ENCODE peak calls at places on chromosomes 16 and 17, in six cellular contexts. M is NB4, A is astrocyte of the spinal cord, P is foreskin fibroblast, W is breast epithelium, G is pancreas. I is an unnamed sample.

GRCh38 chr17:40340880-40341807 is 23.4 kb downstream of the GJD3 start:
- DNase-seq in P (peak), M (no peak), G (peak), W (peak), A (peak), I (peak)

GRCh38 chr16:57260294-57260929 is 15.4 kb downstream of the ARL2BP start:
- DNase-seq in G (no peak), P (peak), M (peak), W (no peak), A (peak), I (peak)

GRCh38 chr16:4290236-4290830 is 17.5 kb upstream of the TFAP4 start:
- DNase-seq in A (peak), M (peak), W (no peak), G (no peak), P (peak), I (peak)

GRCh38 chr17:51279183-51279582 is 18.8 kb downstream of the UTP18 start:
- DNase-seq in P (no peak), M (no peak), G (no peak), W (no peak), A (no peak), I (no peak)

GRCh38 chr17:66964083-66964771 is at the start of gene CACNG4:
- DNase-seq in A (no peak), G (no peak), P (no peak), W (no peak), M (no peak), I (no peak)

GRCh38 chr16:54542805-54543504 is 256.4 kb upstream of the IRX3 start:
- DNase-seq in W (no peak), P (no peak), M (no peak), G (no peak), A (no peak), I (no peak)

GRCh38 chr16:55297910-55298175 is 26.2 kb upstream of the IRX6 start:
- DNase-seq in G (no peak), P (peak), W (no peak), A (peak), M (no peak), I (no peak)

GRCh38 chr17:50559674-50560184 is 786 bp upstream of the CACNA1G start:
- DNase-seq in W (peak), M (peak), P (peak), A (no peak), G (no peak), I (peak)

GRCh38 chr17:51487947-51488346 is 227.6 kb downstream of the UTP18 start:
- DNase-seq in A (no peak), W (no peak), M (peak), P (no peak), G (no peak), I (peak)

GRCh38 chr17:38534498-38534885 is 71.3 kb downstream of the SRCIN1 start:
- DNase-seq in A (no peak), W (no peak), P (no peak), G (no peak), M (peak), I (no peak)

GRCh38 chr16:50314665-50315064 is 48.3 kb downstream of the ADCY7 start:
- DNase-seq in W (no peak), G (no peak), A (no peak), P (no peak), M (no peak), I (no peak)

GRCh38 chr17:18257747-18258355 is 687 bp downstream of the FLII start:
- DNase-seq in A (peak), W (peak), P (peak), M (peak), G (peak), I (peak)

GRCh38 chr16:84643180-84643583 is 5.1 kb upstream of the KLHL36 start:
- DNase-seq in W (peak), G (peak), M (peak), A (peak), P (peak), I (peak)

GRCh38 chr17:19346351-19347255 is 15.9 kb downstream of the B9D1 start:
- DNase-seq in W (no peak), M (peak), G (no peak), A (peak), P (peak), I (peak)

GRCh38 chr17:40605301-40605700 is 40.0 kb upstream of the CCR7 start:
- DNase-seq in M (no peak), W (no peak), A (no peak), P (no peak), G (no peak), I (no peak)

GRCh38 chr16:56629531-56629930 is 2.9 kb upstream of the MT1M start:
- DNase-seq in M (no peak), A (no peak), P (no peak), G (no peak), W (no peak), I (no peak)

GRCh38 chr16:19186403-19186802 is 18.4 kb downstream of the SYT17 start:
- DNase-seq in G (no peak), P (no peak), W (no peak), A (no peak), M (no peak), I (no peak)

GRCh38 chr16:4272114-4272954 is 489 bp downstream of the TFAP4 start:
- DNase-seq in A (peak), P (peak), M (peak), W (peak), G (peak), I (peak)

GRCh38 chr17:77475012-77475976 is 334.5 kb downstream of the SEC14L1 start:
- DNase-seq in P (peak), G (no peak), M (peak), A (peak), W (no peak), I (peak)

GRCh38 chr16:73285336-73285735 is 237.4 kb upstream of the ZFHX3 start:
- DNase-seq in A (no peak), G (no peak), W (no peak), M (peak), P (no peak), I (no peak)

GRCh38 chr17:53912117-53912516 is 89.4 kb downstream of the KIF2B start:
- DNase-seq in M (no peak), A (no peak), P (no peak), G (no peak), W (no peak), I (no peak)

GRCh38 chr17:4607261-4607731 is 23.0 kb downstream of the SMTNL2 start:
- DNase-seq in W (no peak), G (no peak), A (no peak), P (no peak), M (no peak), I (peak)

GRCh38 chr16:78684655-78685400 is 585.4 kb downstream of the WWOX start:
- DNase-seq in W (no peak), M (no peak), P (peak), G (no peak), A (peak), I (peak)

GRCh38 chr17:1830288-1830687 is 483 bp downstream of the RPA1 start:
- DNase-seq in A (peak), P (peak), W (no peak), M (peak), G (no peak), I (peak)

GRCh38 chr16:69286941-69287713 is 24.0 kb upstream of the VPS4A start:
- DNase-seq in A (peak), M (peak), G (peak), W (no peak), P (peak), I (peak)

GRCh38 chr17:7997186-7997585 is 5.2 kb upstream of the GUCY2D start:
- DNase-seq in A (peak), G (no peak), M (peak), P (peak), W (no peak), I (peak)

GRCh38 chr17:6642592-6642991 is 1.7 kb downstream of the TXNDC17 start:
- DNase-seq in W (no peak), G (no peak), P (peak), A (no peak), M (no peak), I (no peak)

GRCh38 chr16:3149630-3150345 is 15.0 kb downstream of the ZNF213 start:
- DNase-seq in G (peak), M (peak), A (peak), W (peak), P (peak), I (peak)

GRCh38 chr16:3153077-3153368 is 18.2 kb downstream of the ZNF213 start:
- DNase-seq in W (no peak), A (no peak), G (no peak), M (no peak), P (no peak), I (no peak)

GRCh38 chr16:3150346-3151218 is 15.8 kb downstream of the ZNF213 start:
- DNase-seq in M (peak), G (peak), P (peak), A (peak), W (peak), I (peak)

GRCh38 chr16:3152022-3152272 is 17.1 kb downstream of the ZNF213 start:
- DNase-seq in G (no peak), W (no peak), A (no peak), M (no peak), P (no peak), I (no peak)

DNA sequence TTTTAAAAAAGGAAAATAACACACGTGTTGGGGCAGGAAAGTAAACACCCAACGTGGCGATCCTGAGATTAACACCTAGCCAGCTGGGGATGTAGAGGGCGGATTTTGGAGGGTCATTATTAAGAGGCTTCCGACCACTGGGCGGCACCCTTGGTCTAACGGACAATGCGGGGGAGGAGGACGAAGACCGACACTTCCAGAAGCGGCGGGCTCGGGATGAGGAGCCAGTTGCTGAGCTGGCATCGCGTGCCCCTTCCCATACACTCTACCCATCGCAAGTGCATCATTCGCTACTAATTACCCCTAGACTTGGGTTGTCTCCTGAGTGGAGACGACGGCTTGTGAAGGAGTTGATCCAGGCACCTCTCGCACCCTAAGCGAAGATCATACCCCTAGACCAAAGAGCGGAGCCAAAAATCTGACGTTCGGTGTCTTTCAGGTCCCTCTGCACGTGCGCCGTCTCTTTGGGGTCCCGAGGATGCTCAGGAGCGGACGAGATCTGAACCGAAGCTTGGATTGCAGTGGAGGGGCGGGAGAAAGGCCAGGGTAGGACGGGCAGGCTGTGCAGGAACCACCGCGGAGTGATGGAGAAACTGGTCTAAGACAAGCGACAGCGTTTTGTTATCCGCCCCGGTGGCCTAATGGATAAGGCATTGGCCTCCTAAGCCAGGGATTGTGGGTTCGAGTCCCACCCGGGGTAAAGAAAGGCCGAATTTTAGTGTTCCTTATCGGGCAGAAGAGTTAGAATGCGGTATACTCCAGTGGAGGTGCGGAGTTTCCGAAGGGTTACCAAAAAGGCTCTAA is 17.6 kb downstream of the ZNF213 start:
- DNase-seq in M (peak), W (peak), G (peak), P (peak), A (peak), I (peak)
- H3K4me3 ChIP-seq in M (peak), W (peak), G (peak), P (peak), A (peak), I (peak)

DNA sequence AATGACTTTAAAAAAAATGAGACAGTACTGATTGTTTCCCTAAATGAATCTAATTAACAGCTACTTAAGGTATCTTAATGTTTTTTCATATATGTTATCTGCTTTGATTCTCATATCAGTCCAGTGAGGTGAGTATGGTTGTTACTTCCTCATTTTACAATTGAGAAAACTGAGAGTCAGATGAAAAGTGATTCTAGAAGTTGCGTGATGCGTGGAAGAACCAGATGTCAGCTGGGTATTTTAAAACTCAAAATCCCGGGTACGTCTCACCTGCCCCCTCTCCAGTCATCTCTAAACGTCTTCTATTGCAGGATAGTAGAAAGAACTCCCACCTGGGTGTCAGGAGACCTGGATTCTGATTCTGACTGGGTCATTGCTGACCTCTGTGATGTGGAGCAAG is 89.2 kb downstream of the MAP2K6 start:
- DNase-seq in W (no peak), M (no peak), P (no peak), A (no peak), G (no peak), I (no peak)
- H3K4me3 ChIP-seq in W (peak), M (no peak), P (peak), A (no peak), G (no peak), I (no peak)

DNA sequence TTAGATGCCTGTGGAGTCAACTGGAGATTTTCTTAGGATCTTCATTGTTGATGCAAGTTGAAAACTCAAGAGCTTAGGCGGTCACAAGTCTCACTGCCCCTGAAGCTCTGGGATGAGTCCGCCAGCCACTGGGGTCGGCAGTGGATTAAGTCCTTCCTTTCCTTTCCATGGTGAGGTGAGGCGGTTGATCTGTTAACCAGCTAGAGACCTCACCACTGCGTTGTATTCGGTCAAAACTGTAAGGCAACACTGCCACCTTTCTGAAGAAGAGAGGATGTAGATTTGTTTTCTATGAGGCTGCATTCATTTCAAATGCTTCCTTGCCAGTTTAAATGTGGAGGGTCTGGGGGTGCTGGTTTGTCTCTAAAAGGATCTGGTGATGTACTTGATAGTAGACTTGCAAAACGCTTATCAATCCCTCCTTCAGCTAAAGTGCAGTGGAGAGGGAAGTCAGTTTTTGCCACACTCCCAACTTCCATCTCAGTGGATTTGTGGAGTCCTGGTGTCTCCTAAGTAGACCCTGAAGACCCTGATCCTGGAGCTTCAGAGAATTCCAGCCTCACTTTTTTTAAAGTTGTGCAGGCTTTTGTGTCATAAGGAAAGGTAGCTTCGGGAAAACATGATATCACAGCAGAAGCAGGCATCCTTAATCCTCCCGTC is 1.7 kb downstream of the MYOCD start:
- DNase-seq in M (peak), P (peak), W (no peak), G (no peak), A (peak), I (peak)
- H3K4me3 ChIP-seq in M (no peak), P (no peak), W (no peak), G (no peak), A (no peak), I (no peak)

GRCh38 chr16:88921603-88921995 is 55.1 kb upstream of the PABPN1L start:
- DNase-seq in P (no peak), W (no peak), A (no peak), M (no peak), G (no peak), I (no peak)
- H3K4me3 ChIP-seq in P (no peak), W (no peak), A (no peak), M (no peak), G (no peak), I (no peak)

GRCh38 chr16:30185141-30185682 is 1.8 kb downstream of the CORO1A start:
- DNase-seq in M (no peak), W (no peak), A (no peak), G (no peak), P (no peak), I (no peak)

GRCh38 chr16:30183961-30184429 is 593 bp downstream of the CORO1A start:
- DNase-seq in M (peak), P (no peak), A (no peak), W (no peak), G (peak), I (no peak)

GRCh38 chr16:30183236-30183960 is at the start of gene CORO1A:
- DNase-seq in G (peak), M (peak), W (peak), P (peak), A (peak), I (peak)

GRCh38 chr16:30185683-30186421 is 2.5 kb downstream of the CORO1A start:
- DNase-seq in P (no peak), A (no peak), W (no peak), G (peak), M (peak), I (no peak)

DNA sequence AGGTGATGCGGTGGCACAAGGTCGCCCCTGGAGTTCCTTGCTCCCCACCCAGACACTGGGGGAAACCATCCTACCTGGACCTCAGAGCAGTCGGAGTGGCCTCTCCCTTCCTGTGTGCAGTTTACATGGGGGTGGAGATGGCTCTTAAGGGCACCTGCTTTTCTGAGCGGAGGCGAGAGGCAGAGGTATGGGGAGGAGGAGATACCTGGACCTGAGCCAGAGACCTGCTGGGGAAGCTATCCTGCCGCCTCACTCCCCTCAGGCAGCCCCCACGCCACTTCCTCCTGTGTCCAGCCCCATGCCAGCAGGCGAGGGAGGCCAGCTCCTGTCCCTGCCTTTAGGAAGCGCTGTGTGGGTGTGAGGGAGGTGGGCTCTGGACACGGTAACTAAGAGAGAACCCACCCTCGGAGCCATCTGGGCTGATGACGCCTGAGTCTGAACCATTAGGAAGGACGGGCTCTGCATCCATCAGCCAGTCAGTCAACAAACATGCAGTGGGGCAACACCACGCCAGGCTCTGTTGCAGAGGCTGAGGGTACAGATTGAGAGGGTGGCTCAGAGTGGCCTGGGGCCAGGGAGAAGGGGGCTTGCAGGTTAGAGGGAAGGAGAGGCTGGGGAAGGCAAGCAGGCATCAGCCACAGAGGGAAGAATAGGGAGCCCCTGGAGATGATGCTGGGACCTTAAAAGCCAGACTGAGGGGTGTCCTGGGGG is 1.2 kb downstream of the CORO1A start:
- DNase-seq in W (no peak), A (no peak), G (peak), M (peak), P (no peak), I (no peak)
- H3K4me3 ChIP-seq in W (peak), A (no peak), G (no peak), M (peak), P (no peak), I (no peak)

DNA sequence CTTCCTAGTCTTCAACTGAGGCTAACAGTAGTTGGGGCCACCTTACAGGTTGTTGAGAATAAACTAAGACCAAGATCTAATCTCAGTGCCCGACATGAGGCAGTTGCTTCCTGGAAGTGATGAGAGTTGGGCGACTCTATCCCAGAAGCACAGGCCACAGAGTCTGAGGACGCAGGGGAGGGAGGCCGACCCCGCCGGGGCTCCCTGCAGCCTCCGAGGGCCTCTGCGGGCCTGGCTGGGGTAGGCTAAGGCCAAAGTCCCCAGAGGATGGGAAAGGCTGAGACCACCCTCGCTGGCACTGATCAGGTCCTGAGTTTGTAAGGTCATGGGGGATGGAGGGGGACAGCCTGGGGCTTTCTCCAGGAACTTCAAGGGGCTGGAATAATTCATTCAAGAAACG is 74.0 kb downstream of the ENGASE start:
- DNase-seq in W (no peak), P (no peak), A (no peak), G (no peak), M (no peak), I (no peak)
- H3K4me3 ChIP-seq in W (no peak), P (no peak), A (no peak), G (no peak), M (no peak), I (no peak)

GRCh38 chr17:64964796-64965195 is 45.5 kb upstream of the LRRC37A3 start:
- DNase-seq in A (no peak), W (no peak), G (no peak), P (peak), M (no peak), I (no peak)
- H3K4me3 ChIP-seq in A (no peak), W (no peak), G (no peak), P (no peak), M (peak), I (no peak)

GRCh38 chr17:43917348-43918025 is 10.2 kb upstream of the MPP2 start:
- DNase-seq in P (peak), A (peak), G (no peak), M (peak), W (no peak), I (peak)
- H3K4me3 ChIP-seq in P (no peak), A (no peak), G (no peak), M (no peak), W (peak), I (no peak)

GRCh38 chr16:81469710-81470481 is 25.3 kb downstream of the CMIP start:
- DNase-seq in M (peak), P (no peak), A (peak), W (no peak), G (no peak), I (no peak)
- H3K4me3 ChIP-seq in M (peak), P (no peak), A (no peak), W (no peak), G (no peak), I (no peak)